ENCODE peak calls at places on chromosomes 3 and 15, in ten cellular contexts. M is PC-3, U is astrocyte, P is GM23248, Y is Peyer's patch, J is aorta, L is A549, O is esophagus squamous epithelium, V is SJSA1, K is heart right ventricle. B is an unnamed sample.

GRCh38 chr15:60740787-60741354 is 261.9 kb upstream of the ICE2 start:
- DNase-seq in M (no peak), L (no peak), K (no peak), J (no peak), V (no peak), O (no peak), U (peak; percentile 18), Y (no peak), P (peak; percentile 59), B (no peak)

GRCh38 chr3:48268936-48269551 is 28.1 kb downstream of the ZNF589 start:
- DNase-seq in Y (no peak), P (no peak), L (no peak), K (no peak), J (no peak), V (no peak), O (no peak), U (peak; percentile 27), M (no peak), B (peak; percentile 27)

GRCh38 chr3:152218604-152219003 is 50.1 kb upstream of the MBNL1 start:
- DNase-seq in Y (no peak), L (no peak), U (no peak), V (no peak), P (no peak), K (no peak), J (no peak), O (no peak), M (no peak), B (no peak)

GRCh38 chr3:134485075-134485536 is 679 bp downstream of the ANAPC13 start:
- DNase-seq in O (no peak), U (no peak), J (no peak), P (peak; percentile 49), M (peak; percentile 6), V (no peak), L (peak; percentile 21), K (no peak), Y (no peak), B (no peak)

GRCh38 chr3:150235799-150236198 is 172.3 kb upstream of the TSC22D2 start:
- DNase-seq in K (no peak), O (no peak), J (no peak), M (peak; percentile 17), U (peak; percentile 95), L (no peak), P (peak; percentile 89), V (peak; percentile 53), Y (no peak), B (no peak)

GRCh38 chr15:80967451-80967850 is 22.2 kb downstream of the MESD start:
- DNase-seq in O (no peak), J (no peak), Y (no peak), U (peak; percentile 87), P (peak; percentile 63), M (no peak), K (no peak), L (no peak), V (no peak), B (no peak)

GRCh38 chr3:138331143-138331894 is 1.7 kb upstream of the NME9 start:
- DNase-seq in J (no peak), Y (no peak), V (no peak), M (peak; percentile 6), O (no peak), U (no peak), P (peak; percentile 62), L (no peak), K (no peak), B (no peak)

GRCh38 chr3:111978493-111978832 is 363 bp upstream of the ABHD10 start:
- DNase-seq in K (no peak), O (no peak), L (peak; percentile 87), U (no peak), Y (no peak), V (no peak), M (no peak), P (no peak), J (no peak), B (no peak)

GRCh38 chr15:84143753-84144314 is 91.7 kb upstream of the GOLGA6L4 start:
- DNase-seq in P (no peak), U (no peak), V (no peak), M (no peak), L (no peak), J (no peak), K (no peak), Y (no peak), O (no peak), B (no peak)

DNA sequence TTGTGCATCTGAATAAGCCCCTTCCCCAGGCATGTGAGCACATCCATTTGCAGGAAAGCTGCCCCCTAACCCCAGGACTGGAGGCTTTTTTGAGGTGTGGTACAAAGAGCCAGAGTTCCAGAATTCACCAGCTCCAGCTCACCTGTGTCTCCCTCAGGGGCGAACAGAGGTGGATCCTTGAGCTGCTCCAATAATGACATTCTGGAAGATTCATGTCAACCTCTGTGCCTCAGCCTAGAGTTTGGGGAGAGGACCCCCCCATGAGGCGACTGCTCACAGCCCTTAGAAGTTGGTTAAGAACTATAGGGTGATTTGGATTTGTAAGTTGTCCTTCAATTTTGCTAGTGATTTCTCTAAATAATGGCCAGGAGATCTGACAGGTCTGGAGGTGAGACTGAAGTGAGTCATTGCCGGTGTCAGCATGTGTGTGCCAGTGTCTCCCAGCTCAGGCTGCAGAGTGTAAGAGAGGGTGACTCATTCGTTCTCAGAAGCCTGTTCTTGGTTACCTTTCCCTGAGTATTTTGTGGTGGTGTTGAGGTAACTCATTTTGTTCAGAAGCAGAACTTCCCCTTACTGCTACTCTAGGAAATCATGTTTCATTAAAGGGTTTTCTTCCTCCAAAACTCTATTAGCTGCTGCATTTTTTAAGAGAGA is 136.9 kb upstream of the TOPAZ1 start:
- DNase-seq in M (peak; percentile 93), J (no peak), P (peak; percentile 79), V (no peak), L (peak; percentile 80), Y (no peak), K (no peak), U (peak; percentile 67), O (no peak), B (no peak)
- H3K27ac ChIP-seq in M (peak overlapping the region; percentile 60), J (no peak overlapping the region), P (no peak overlapping the region), V (no peak overlapping the region), L (no peak overlapping the region), Y (no peak overlapping the region), K (no peak overlapping the region), U (no peak overlapping the region), O (no peak overlapping the region), B (no peak overlapping the region)

GRCh38 chr3:15384510-15385237 is 42.7 kb downstream of the METTL6 start:
- DNase-seq in U (no peak), M (no peak), Y (no peak), V (no peak), J (no peak), O (no peak), P (peak; percentile 34), K (no peak), L (no peak), B (no peak)

GRCh38 chr3:15386352-15386751 is 41.0 kb downstream of the METTL6 start:
- DNase-seq in P (no peak), V (no peak), Y (no peak), L (no peak), O (no peak), M (no peak), U (no peak), J (no peak), K (no peak), B (no peak)

GRCh38 chr3:15387171-15387581 is 40.2 kb downstream of the METTL6 start:
- DNase-seq in O (no peak), U (no peak), M (peak; percentile 73), K (peak; percentile 29), P (peak; percentile 38), L (no peak), V (no peak), J (no peak), Y (no peak), B (no peak)

GRCh38 chr3:15390460-15390859 is 36.9 kb downstream of the METTL6 start:
- DNase-seq in U (no peak), V (no peak), K (no peak), J (no peak), L (no peak), Y (no peak), M (no peak), P (peak; percentile 21), O (no peak), B (no peak)

DNA sequence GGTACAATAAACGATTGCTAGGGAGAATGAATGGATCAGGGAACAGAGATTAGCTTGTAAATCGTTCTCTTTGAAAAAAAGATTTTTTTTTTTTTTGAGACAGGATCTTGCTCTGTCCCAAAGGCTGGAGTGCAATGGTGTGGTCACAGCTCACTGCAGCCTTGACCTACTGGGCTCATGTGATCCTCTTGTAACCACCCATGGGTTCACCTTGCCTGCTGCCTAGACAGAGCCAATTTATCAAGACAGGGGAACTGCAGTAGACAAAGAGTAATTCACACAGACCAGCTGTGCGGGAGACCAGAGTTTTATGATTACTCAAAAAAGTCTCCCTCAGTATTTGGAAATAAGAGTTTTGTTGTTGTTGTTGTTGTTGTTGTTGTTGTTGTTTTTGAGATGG is 39.6 kb downstream of the METTL6 start:
- DNase-seq in L (no peak), P (no peak), K (no peak), V (no peak), U (no peak), M (no peak), O (no peak), J (no peak), Y (peak; percentile 37), B (no peak)
- H3K4me1 ChIP-seq in L (no peaks in the 10 kb centered on the region), P (peaks cover 26% of the 10 kb centered on the region), K (peaks cover 15% of the 10 kb centered on the region), V (no peaks in the 10 kb centered on the region), U (peaks cover 4% of the 10 kb centered on the region), M (peaks cover 20% of the 10 kb centered on the region), O (no peaks in the 10 kb centered on the region), J (no peaks in the 10 kb centered on the region), Y (no peaks in the 10 kb centered on the region), B (no peaks in the 10 kb centered on the region)

GRCh38 chr3:24494616-24495333 is at the start of gene THRB:
- DNase-seq in P (peak; percentile 83), V (peak; percentile 60), U (peak; percentile 26), O (no peak), K (peak; percentile 77), Y (peak; percentile 18), J (peak; percentile 89), L (peak; percentile 68), M (peak; percentile 72), B (no peak)
- H3K4me3 ChIP-seq in P (peak within 1 kb of the TSS; percentile 77), V (peak within 1 kb of the TSS; percentile 83), U (peak within 1 kb of the TSS; percentile 51), O (peak within 1 kb of the TSS; percentile 85), K (peak within 1 kb of the TSS; percentile 75), Y (peak within 1 kb of the TSS; percentile 70), J (peak within 1 kb of the TSS; percentile 76), L (peak within 1 kb of the TSS; percentile 93), M (peak within 1 kb of the TSS; percentile 95), B (no peak within 1 kb of the TSS)

GRCh38 chr3:128006471-128007424 is 45.5 kb upstream of the SEC61A1 start:
- DNase-seq in J (peak; percentile 64), V (no peak), M (no peak), Y (no peak), K (no peak), L (no peak), P (peak; percentile 47), O (no peak), U (no peak), B (no peak)

GRCh38 chr3:128009952-128010846 is 42.0 kb upstream of the SEC61A1 start:
- DNase-seq in P (peak; percentile 78), Y (no peak), U (peak; percentile 14), O (no peak), L (no peak), V (no peak), K (no peak), M (no peak), J (no peak), B (no peak)

GRCh38 chr3:128001576-128001975 is 50.7 kb upstream of the SEC61A1 start:
- DNase-seq in J (no peak), K (no peak), L (no peak), P (no peak), M (no peak), Y (no peak), U (no peak), O (no peak), V (no peak), B (no peak)

GRCh38 chr3:128004661-128005060 is 47.6 kb upstream of the SEC61A1 start:
- DNase-seq in V (no peak), P (no peak), O (no peak), L (no peak), K (no peak), M (no peak), Y (no peak), J (no peak), U (no peak), B (no peak)

GRCh38 chr3:128006061-128006470 is 46.2 kb upstream of the SEC61A1 start:
- DNase-seq in K (no peak), U (no peak), Y (no peak), M (no peak), O (no peak), J (no peak), L (no peak), P (peak; percentile 11), V (no peak), B (no peak)
- H3K27ac ChIP-seq in K (peak overlapping the region; percentile 4), U (no peak overlapping the region), Y (no peak overlapping the region), M (no peak overlapping the region), O (no peak overlapping the region), J (no peak overlapping the region), L (no peak overlapping the region), P (no peak overlapping the region), V (no peak overlapping the region), B (no peak overlapping the region)

B was measured in naive thymus-derived CD4-positive, alpha-beta T cell.